ENCODE peak calls at places on chromosomes 7 and 10, in six cellular contexts. D, L, J, V, O and W are unnamed samples.

GRCh38 chr7:77351539-77352004 is 64.6 kb downstream of the GSAP start:
- DNase-seq in D (no peak), L (peak; percentile 30), J (peak; percentile 88), V (no peak), O (no peak), W (no peak)

GRCh38 chr10:132392811-132393694 is 3.9 kb upstream of the PWWP2B start:
- DNase-seq in D (peak; percentile 47), L (no peak), J (peak; percentile 69), V (peak; percentile 17), O (no peak), W (no peak)

GRCh38 chr7:135409845-135410545 is 99.9 kb downstream of the CNOT4 start:
- DNase-seq in D (no peak), L (no peak), J (no peak), V (no peak), O (no peak), W (no peak)

GRCh38 chr7:127390186-127390816 is 2.2 kb downstream of the ZNF800 start:
- DNase-seq in D (no peak), L (no peak), J (no peak), V (no peak), O (no peak), W (no peak)

GRCh38 chr10:52004342-52004949 is 305.1 kb upstream of the CSTF2T start:
- DNase-seq in D (peak; percentile 67), L (no peak), J (no peak), V (no peak), O (peak; percentile 33), W (no peak)

GRCh38 chr7:101017099-101017777 is 2.6 kb upstream of the MUC17 start:
- DNase-seq in D (peak; percentile 84), L (peak; percentile 68), J (peak; percentile 88), V (peak; percentile 44), O (peak; percentile 73), W (peak; percentile 63)

GRCh38 chr7:57348646-57349269 is 101.2 kb upstream of the ZNF716 start:
- DNase-seq in D (no peak), L (no peak), J (no peak), V (no peak), O (no peak), W (no peak)

GRCh38 chr7:117470777-117471176 is 9.0 kb upstream of the CFTR start:
- DNase-seq in D (no peak), L (peak; percentile 63), J (no peak), V (no peak), O (no peak), W (no peak)

GRCh38 chr7:116028808-116029207 is 1.8 kb downstream of the TFEC start:
- DNase-seq in D (no peak), L (no peak), J (no peak), V (no peak), O (no peak), W (no peak)

GRCh38 chr10:119620241-119620753 is 23.5 kb upstream of the TIAL1 start:
- DNase-seq in D (peak; percentile 56), L (no peak), J (peak; percentile 11), V (no peak), O (no peak), W (no peak)

GRCh38 chr10:119620771-119621384 is 24.1 kb upstream of the TIAL1 start:
- DNase-seq in D (no peak), L (no peak), J (peak; percentile 8), V (no peak), O (no peak), W (no peak)

GRCh38 chr10:119630300-119630699 is 20.9 kb upstream of the BAG3 start:
- DNase-seq in D (no peak), L (no peak), J (peak; percentile 40), V (no peak), O (no peak), W (no peak)

DNA sequence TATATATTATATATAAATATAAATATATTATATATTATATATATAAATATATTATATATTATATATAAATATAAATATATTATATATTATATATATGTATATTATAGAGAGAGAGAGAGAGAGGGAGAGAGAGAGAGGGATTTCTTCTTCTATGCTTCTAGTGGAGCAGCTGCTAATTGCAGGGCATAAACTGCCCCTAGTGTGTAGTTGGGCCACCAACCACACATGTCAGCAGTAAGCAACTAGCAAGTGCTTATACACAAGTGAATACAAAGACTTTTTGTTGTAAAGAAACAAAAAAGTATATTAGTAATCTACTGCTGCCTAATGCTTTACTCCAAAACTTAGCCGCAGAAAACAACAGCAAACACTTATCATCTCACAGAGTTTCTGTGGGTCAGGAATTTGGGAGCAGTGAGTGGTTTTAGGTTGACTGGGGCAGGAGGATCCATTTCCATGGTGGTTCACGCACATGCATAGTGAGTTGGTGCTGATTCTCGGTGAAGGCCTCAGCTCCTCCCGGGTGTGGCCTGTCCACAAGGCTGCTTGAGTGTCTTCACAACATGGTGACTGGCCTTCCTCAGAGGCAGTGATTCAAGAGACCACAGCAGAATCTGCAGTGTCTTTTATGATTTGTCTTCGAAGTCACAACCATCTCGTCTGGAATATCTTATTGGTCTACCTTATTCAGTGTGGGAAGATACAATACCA is 25.5 kb upstream of the BAG3 start:
- DNase-seq in D (no peak), L (no peak), J (peak; percentile 24), V (no peak), O (no peak), W (no peak)
- TF ChIP-seq CTCF in D (no peak), L (no peak), J (no peak), V (no peak), O (no peak), W (no peak)

DNA sequence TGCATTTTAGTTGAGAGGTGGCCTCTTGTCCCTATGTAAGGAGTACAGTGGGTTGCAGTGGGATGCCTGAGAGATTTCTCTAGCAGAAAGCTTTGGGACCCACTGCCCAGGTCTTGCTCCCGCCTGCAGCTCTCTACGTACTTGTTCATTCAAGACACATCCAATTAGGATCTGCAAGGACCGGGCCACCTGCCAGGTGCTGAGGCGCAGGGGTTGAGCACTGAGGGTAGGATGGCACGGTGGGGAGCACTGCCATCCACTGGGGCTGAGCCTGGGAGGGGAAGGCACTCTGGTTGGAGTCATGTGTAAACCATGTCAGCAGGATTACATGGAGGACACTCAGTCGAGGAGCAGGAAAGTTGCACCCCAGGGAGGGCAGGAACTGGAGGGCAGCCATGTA is 191.1 kb upstream of the GRB10 start:
- DNase-seq in D (no peak), L (no peak), J (no peak), V (no peak), O (no peak), W (no peak)
- TF ChIP-seq CTCF in D (no peak), L (no peak), J (no peak), V (no peak), O (no peak), W (no peak)

DNA sequence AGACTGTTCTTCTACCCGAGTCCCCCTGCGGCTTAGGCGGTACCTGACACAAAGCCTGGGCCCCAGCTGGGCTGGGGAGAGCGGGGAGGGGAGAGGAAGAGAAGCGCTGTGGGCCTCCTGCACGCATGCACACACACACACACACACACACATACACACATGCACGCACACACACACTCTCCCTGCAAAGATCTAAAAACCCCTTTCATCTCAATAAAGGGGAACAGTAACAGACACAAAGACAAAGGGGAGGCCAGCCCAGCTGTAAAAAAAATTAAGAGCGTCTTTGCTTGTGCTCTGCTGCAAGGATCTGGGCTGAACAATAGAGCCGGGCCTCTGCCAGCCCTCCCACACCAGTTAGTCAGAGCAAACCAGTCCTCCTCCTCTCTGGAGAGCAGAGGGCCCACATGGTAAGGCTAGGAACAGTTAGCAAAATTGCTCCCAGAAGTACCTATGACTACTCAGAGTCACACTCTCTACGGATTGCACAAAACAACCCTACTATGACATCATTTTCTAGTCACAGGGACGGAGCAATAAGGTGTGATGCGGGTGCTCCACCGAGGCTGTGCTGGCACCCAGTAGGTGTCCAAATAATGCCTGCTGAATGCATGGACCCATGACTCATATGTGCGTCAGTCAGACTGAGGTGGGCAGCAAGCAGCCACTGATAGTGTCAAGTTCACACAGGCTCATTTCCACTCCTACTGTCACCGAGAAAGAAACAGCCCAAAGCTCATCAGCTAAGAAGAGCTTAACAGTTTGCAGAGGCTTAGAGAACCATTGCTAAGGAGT is 9.2 kb downstream of the ITPRIP start:
- DNase-seq in D (peak; percentile 97), L (no peak), J (peak; percentile 92), V (peak; percentile 67), O (no peak), W (no peak)
- TF ChIP-seq CTCF in D (no peak), L (no peak), J (no peak), V (no peak), O (no peak), W (no peak)

GRCh38 chr10:34249634-34250033 is 565.5 kb downstream of the PARD3 start:
- DNase-seq in D (no peak), L (no peak), J (no peak), V (no peak), O (no peak), W (no peak)
- TF ChIP-seq CTCF in D (no peak), L (no peak), J (no peak), V (no peak), O (peak; percentile 23), W (no peak)

GRCh38 chr7:123148813-123149212 is 51.0 kb downstream of the SLC13A1 start:
- DNase-seq in D (no peak), L (no peak), J (no peak), V (no peak), O (no peak), W (no peak)
- TF ChIP-seq CTCF in D (no peak), L (no peak), J (no peak), V (no peak), O (no peak), W (no peak)

GRCh38 chr7:1447551-1448244 is 11.6 kb downstream of the MICALL2 start:
- DNase-seq in D (peak; percentile 50), L (no peak), J (no peak), V (peak; percentile 69), O (no peak), W (peak; percentile 29)
- TF ChIP-seq CTCF in D (no peak), L (no peak), J (no peak), V (no peak), O (no peak), W (no peak)